ENCODE peak calls at places on chromosomes 7 and 10, in nine cellular contexts. Y, Z, R, P, C, G, X, F and N are unnamed samples.
A peak's percentile ranks its signal among the peaks of the same experiment; 100 is the strongest.

GRCh38 chr7:69283421-69283820 is 314.9 kb upstream of the AUTS2 start:
- DNase-seq in P (no peak), Y (no peak), X (no peak), C (no peak), Z (peak; percentile 55), F (no peak), R (no peak), G (no peak), N (no peak)

GRCh38 chr7:151062399-151063211 is 3.2 kb downstream of the SLC4A2 start:
- DNase-seq in X (peak; percentile 77), R (peak; percentile 72), Y (peak; percentile 89), F (no peak), C (no peak), G (peak; percentile 92), Z (peak; percentile 72), P (peak; percentile 76), N (no peak)

GRCh38 chr7:140212100-140212881 is 35.5 kb upstream of the KDM7A start:
- DNase-seq in Z (no peak), P (peak; percentile 32), Y (no peak), G (no peak), X (no peak), R (no peak), F (no peak), C (no peak), N (no peak)

GRCh38 chr7:22675917-22676343 is 51.1 kb upstream of the IL6 start:
- DNase-seq in F (no peak), G (no peak), P (peak; percentile 86), Y (no peak), X (no peak), C (no peak), Z (peak; percentile 71), R (no peak), N (no peak)

GRCh38 chr10:44975487-44976331 is 2.9 kb downstream of the DEPP1 start:
- DNase-seq in C (no peak), Y (peak; percentile 78), Z (peak; percentile 94), G (peak; percentile 60), X (no peak), R (peak; percentile 85), F (no peak), P (peak; percentile 76), N (no peak)

GRCh38 chr10:2980791-2981360 is 86.5 kb upstream of the PFKP start:
- DNase-seq in R (no peak), G (no peak), Z (peak; percentile 44), C (no peak), Y (no peak), X (no peak), F (no peak), P (peak; percentile 76), N (no peak)

GRCh38 chr7:144653449-144653848 is 182.4 kb downstream of the TPK1 start:
- DNase-seq in Z (no peak), G (no peak), X (no peak), C (no peak), R (no peak), F (no peak), P (no peak), Y (no peak), N (no peak)

GRCh38 chr7:41993173-41993867 is 243.7 kb downstream of the GLI3 start:
- DNase-seq in R (no peak), Y (no peak), F (no peak), Z (peak; percentile 83), G (no peak), X (no peak), P (peak; percentile 78), C (no peak), N (no peak)

GRCh38 chr7:107312418-107312817 is 143.6 kb downstream of the HBP1 start:
- DNase-seq in Z (no peak), R (no peak), Y (no peak), F (no peak), G (no peak), P (peak; percentile 76), C (no peak), X (no peak), N (no peak)

GRCh38 chr10:21515581-21516269 is 9.8 kb downstream of the SKIDA1 start:
- DNase-seq in R (no peak), C (no peak), F (no peak), Z (no peak), P (no peak), G (no peak), Y (no peak), X (no peak), N (no peak)

GRCh38 chr10:43913676-43914235 is 265.1 kb upstream of the ZNF32 start:
- DNase-seq in Z (no peak), Y (no peak), X (no peak), G (no peak), F (no peak), P (no peak), R (no peak), C (no peak), N (no peak)

GRCh38 chr7:47795631-47796030 is 152.6 kb downstream of the PKD1L1 start:
- DNase-seq in Z (peak; percentile 72), X (no peak), Y (no peak), G (no peak), C (no peak), F (no peak), P (peak; percentile 96), R (no peak), N (no peak)

GRCh38 chr7:47792521-47793121 is 155.6 kb downstream of the PKD1L1 start:
- DNase-seq in C (no peak), Z (peak; percentile 61), G (no peak), Y (no peak), X (no peak), P (no peak), R (no peak), F (no peak), N (no peak)

GRCh38 chr7:47794016-47794415 is 154.2 kb downstream of the PKD1L1 start:
- DNase-seq in X (no peak), R (no peak), F (no peak), Z (no peak), G (no peak), C (no peak), Y (no peak), P (no peak), N (no peak)

GRCh38 chr7:47799529-47799928 is 148.7 kb downstream of the PKD1L1 start:
- DNase-seq in Y (no peak), C (no peak), F (no peak), G (no peak), R (no peak), Z (no peak), X (no peak), P (peak; percentile 50), N (no peak)

DNA sequence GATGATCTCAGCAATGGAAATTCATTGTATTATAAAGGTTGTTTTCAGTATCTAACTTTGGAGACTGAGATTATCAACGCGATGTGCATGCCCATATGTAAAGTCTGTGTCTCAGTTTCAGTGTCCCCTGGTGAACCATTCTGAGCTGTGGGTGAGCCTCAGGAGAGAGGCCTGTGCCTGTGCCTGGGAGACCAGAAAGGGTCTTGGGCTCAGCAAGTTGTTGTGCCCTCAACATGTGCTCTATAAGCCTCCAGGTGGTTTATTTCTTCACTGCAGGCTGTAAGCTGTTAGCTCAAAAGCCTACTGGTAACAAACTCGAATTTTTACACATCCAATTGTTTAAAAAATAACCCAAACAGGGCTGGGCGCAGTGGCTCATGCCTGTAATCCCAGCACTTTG is 151.9 kb downstream of the PKD1L1 start:
- DNase-seq in X (no peak), Z (no peak), Y (no peak), P (peak; percentile 59), F (no peak), C (no peak), G (no peak), R (no peak), N (no peak)
- H3K27ac ChIP-seq in X (no peak overlapping the region), Z (no peak overlapping the region), Y (no peak overlapping the region), P (peak overlapping the region; percentile 85), F (no peak overlapping the region), C (no peak overlapping the region), G (no peak overlapping the region), R (no peak overlapping the region), N (no peak overlapping the region)

GRCh38 chr7:92560602-92561001 is 29.6 kb downstream of the FAM133B start:
- DNase-seq in R (no peak), Z (no peak), X (no peak), P (peak; percentile 15), F (no peak), G (no peak), Y (no peak), C (no peak), N (no peak)
- H3K36me3 ChIP-seq in R (peaks cover 32% of the 10 kb centered on the region), Z (peaks cover 17% of the 10 kb centered on the region), X (no peaks in the 10 kb centered on the region), P (peaks cover 6% of the 10 kb centered on the region), F (peaks cover 12% of the 10 kb centered on the region), G (no peaks in the 10 kb centered on the region), Y (no peaks in the 10 kb centered on the region), C (peaks cover 12% of the 10 kb centered on the region), N (no peaks in the 10 kb centered on the region)

GRCh38 chr10:72630144-72630543 is 4.3 kb upstream of the MICU1 start:
- DNase-seq in P (no peak), G (no peak), F (no peak), R (no peak), X (no peak), Z (no peak), C (no peak), Y (no peak), N (no peak)
- H3K27ac ChIP-seq in P (no peak overlapping the region), G (no peak overlapping the region), F (no peak overlapping the region), R (no peak overlapping the region), X (no peak overlapping the region), Z (no peak overlapping the region), C (no peak overlapping the region), Y (no peak overlapping the region), N (no peak overlapping the region)

DNA sequence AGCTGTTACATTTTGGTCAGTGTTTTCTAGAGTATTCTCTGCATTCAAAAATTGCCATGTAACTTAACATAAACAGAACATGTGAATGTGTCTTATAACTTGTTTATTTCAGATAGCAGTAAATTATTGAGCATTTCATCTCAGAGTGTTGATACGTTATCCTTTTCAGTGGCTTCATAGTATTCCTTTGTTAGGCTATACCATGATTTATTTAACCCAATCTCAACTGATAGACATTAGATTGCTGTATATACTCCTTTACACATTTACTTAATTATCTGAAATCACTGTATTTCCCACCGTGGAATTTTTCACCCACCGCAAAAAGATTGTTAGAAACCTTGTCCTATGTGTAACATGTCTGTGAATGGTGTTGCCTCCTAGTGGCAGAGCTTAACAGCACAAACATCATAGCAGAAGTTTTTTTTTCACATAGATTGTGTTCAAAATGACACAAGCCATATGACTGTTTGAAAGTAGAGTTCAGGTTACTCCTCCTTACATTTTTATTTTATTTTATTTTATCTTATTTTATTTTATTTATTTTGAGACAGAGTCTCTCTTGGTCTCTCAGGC is 21.4 kb downstream of the SLF2 start:
- DNase-seq in R (no peak), G (no peak), Y (no peak), F (no peak), Z (peak; percentile 25), X (no peak), P (no peak), C (no peak), N (no peak)
- H3K36me3 ChIP-seq in R (peaks cover 13% of the 10 kb centered on the region), G (peaks cover 10% of the 10 kb centered on the region), Y (peaks cover 5% of the 10 kb centered on the region), F (peaks cover 51% of the 10 kb centered on the region), Z (peaks cover 76% of the 10 kb centered on the region), X (peaks cover 8% of the 10 kb centered on the region), P (peaks cover 51% of the 10 kb centered on the region), C (peaks cover 41% of the 10 kb centered on the region), N (peaks cover 4% of the 10 kb centered on the region)

DNA sequence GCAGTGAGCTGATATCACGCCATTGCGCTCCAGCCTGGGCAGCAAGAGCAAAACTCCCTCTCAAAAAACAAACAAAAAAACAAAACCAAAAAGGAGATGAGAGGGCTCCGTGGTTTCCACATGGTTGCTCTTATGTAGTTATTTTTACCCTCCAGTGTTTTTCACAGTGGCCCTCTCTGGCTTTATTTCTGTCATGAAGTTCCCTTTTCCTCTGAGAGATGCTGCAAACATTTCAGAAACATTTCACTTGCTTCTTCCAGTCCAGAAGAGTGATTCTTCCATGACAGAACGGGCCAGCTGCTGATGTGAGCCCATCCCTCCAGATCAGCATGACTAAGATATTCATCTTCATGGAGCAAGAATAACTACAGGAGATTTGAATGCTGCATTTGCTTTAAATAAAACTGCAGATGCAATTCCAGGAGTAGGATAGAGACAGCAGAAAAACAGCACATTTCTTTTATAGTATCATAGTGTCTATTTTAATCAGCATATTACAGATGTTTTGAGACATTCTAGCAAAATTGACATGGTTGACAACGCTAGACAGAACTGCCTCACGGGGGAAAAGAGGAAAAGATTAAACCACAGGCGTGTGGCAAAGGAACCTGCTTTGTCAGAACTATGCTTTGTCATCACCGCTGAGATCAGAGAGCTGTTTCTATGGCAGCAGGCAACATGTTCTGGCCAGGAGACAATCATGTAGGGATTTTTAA is 40.3 kb downstream of the NRCAM start:
- DNase-seq in C (no peak), X (no peak), F (no peak), G (no peak), P (no peak), Y (no peak), Z (peak; percentile 74), R (peak; percentile 53), N (no peak)
- H3K27ac ChIP-seq in C (no peak overlapping the region), X (peak overlapping the region; percentile 49), F (no peak overlapping the region), G (no peak overlapping the region), P (no peak overlapping the region), Y (no peak overlapping the region), Z (no peak overlapping the region), R (peak overlapping the region; percentile 10), N (no peak overlapping the region)